ENCODE peak calls at places on chromosome 7, in four cellular contexts. W is CD8-positive, alpha-beta memory T cell; O is fibroblast of lung; F is thoracic aorta. Q is an unnamed sample.

GRCh38 chr7:80361948-80362347 is 149.9 kb downstream of the GNAT3 start:
- DNase-seq in W (no peak), O (peak), F (no peak), Q (no peak)

GRCh38 chr7:108973075-108973474 is 403.4 kb downstream of the DNAJB9 start:
- DNase-seq in W (no peak), O (peak), F (no peak), Q (no peak)

GRCh38 chr7:6725003-6725402 is 18.3 kb upstream of the ZNF12 start:
- DNase-seq in W (no peak), O (no peak), F (no peak), Q (no peak)

GRCh38 chr7:95874541-95875265 is 102.3 kb downstream of the DYNC1I1 start:
- DNase-seq in W (no peak), O (no peak), F (no peak), Q (no peak)

GRCh38 chr7:51160990-51161615 is 155.5 kb downstream of the COBL start:
- DNase-seq in W (peak), O (peak), F (no peak), Q (peak)

GRCh38 chr7:7181519-7182155 is 707 bp upstream of the C1GALT1 start:
- DNase-seq in W (peak), O (peak), F (no peak), Q (no peak)

GRCh38 chr7:130274983-130275649 is 8.5 kb downstream of the CPA2 start:
- DNase-seq in W (no peak), O (no peak), F (no peak), Q (no peak)

GRCh38 chr7:152636436-152636835 is 39.5 kb downstream of the XRCC2 start:
- DNase-seq in W (no peak), O (no peak), F (no peak), Q (no peak)

GRCh38 chr7:82595176-82595575 is 151.6 kb upstream of the CACNA2D1 start:
- DNase-seq in W (no peak), O (peak), F (no peak), Q (no peak)

GRCh38 chr7:99563650-99564049 is 5.2 kb downstream of the ZNF655 start:
- DNase-seq in W (no peak), O (peak), F (no peak), Q (no peak)

GRCh38 chr7:34430456-34430855 is 227.6 kb upstream of the NPSR1 start:
- DNase-seq in W (no peak), O (peak), F (no peak), Q (peak)

GRCh38 chr7:34425194-34425593 is 232.8 kb upstream of the NPSR1 start:
- DNase-seq in W (no peak), O (no peak), F (no peak), Q (no peak)

GRCh38 chr7:34425631-34426384 is 232.2 kb upstream of the NPSR1 start:
- DNase-seq in W (no peak), O (no peak), F (no peak), Q (no peak)
- H3K4me3 ChIP-seq in W (no peak), O (no peak), F (no peak), Q (no peak)

GRCh38 chr7:153891990-153892389 is 160.2 kb upstream of the DPP6 start:
- DNase-seq in W (no peak), O (no peak), F (no peak), Q (no peak)

GRCh38 chr7:153887756-153888591 is 164.2 kb upstream of the DPP6 start:
- DNase-seq in W (no peak), O (no peak), F (no peak), Q (no peak)

GRCh38 chr7:153886506-153887391 is 165.4 kb upstream of the DPP6 start:
- DNase-seq in W (no peak), O (no peak), F (no peak), Q (no peak)

GRCh38 chr7:153886121-153886505 is 166.1 kb upstream of the DPP6 start:
- DNase-seq in W (no peak), O (no peak), F (no peak), Q (no peak)
- H3K4me3 ChIP-seq in W (no peak), O (no peak), F (no peak), Q (no peak)

GRCh38 chr7:100888988-100889760 is at the start of gene UFSP1:
- DNase-seq in W (no peak), O (no peak), F (no peak), Q (no peak)

GRCh38 chr7:100887186-100887954 is 2.1 kb downstream of the UFSP1 start:
- DNase-seq in W (peak), O (no peak), F (no peak), Q (no peak)

GRCh38 chr7:100888529-100888987 is 957 bp downstream of the UFSP1 start:
- DNase-seq in W (no peak), O (no peak), F (no peak), Q (no peak)

GRCh38 chr7:100886936-100887185 is 2.7 kb downstream of the UFSP1 start:
- DNase-seq in W (no peak), O (no peak), F (no peak), Q (no peak)

DNA sequence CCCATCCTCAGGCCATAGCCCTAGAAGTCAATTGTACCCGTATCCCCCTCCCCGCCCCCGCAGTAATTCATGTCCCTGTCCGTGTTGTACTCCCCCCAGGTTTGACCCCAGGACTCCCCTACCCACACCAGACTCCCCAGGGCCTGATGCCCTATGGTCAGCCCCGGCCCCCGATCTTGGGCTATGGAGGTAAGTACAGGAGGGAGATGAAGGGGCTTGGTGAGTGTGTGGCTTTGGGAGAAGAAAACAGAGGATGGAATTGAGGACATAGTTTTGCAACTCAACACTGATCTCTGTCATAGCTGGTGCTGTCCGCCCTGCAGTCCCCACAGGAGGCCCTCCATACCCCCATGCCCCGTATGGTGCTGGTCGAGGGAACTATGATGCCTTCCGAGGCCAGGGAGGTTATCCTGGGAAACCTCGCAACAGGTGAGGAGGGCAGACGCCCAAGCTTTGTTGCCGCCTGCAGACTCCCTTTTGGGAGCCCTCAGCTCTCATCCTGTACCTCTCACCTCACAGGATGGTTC is 1.5 kb downstream of the UFSP1 start:
- DNase-seq in W (no peak), O (no peak), F (no peak), Q (no peak)
- H3K4me3 ChIP-seq in W (peak), O (peak), F (no peak), Q (no peak)

DNA sequence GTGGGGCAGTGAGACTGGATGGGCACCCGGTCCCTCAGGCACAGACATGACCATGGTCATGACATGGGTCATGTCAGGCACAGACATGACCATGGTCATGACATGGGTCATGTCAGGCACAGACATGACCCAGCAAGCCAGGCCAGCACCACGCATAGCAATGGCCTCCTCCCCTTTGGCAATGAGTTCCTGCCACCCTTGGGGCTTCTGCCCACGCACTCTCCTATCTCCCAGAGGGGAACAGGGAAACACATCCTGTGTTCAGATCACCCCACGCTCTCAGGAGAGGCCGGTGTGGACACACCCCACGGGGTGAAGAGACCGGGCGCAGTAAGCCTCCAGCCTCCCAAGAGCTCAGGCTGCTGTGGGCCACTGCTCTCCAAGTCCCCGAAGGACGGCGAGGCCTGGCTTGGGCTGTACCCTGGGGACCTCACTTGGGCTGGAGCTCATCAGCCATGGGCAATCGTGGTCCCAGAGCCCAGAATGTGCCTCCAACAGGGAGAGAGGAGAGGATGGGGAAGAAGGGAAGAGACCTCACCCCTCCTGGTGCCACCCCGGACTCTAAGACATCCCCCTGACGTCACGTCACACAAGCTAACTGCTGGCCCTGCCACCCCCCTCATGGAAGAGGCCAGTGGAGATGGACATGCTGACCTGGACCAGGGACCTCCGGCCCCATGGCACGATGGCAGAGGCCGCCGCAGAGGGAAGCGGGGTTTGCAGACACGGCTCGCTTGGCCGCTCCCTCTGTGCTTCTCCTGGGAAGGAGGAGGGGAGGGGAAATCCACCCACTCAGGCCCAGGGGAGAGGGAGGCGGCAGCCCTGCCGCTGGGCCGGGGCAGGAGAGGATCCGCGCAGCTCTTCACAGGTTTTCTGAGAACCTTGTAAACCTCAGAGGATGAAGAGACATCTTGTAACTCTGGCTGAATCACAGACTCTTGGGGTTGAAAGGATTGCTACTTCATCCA is 269.6 kb downstream of the ELFN1 start:
- DNase-seq in W (no peak), O (no peak), F (no peak), Q (peak)
- H3K4me3 ChIP-seq in W (peak), O (no peak), F (peak), Q (no peak)

DNA sequence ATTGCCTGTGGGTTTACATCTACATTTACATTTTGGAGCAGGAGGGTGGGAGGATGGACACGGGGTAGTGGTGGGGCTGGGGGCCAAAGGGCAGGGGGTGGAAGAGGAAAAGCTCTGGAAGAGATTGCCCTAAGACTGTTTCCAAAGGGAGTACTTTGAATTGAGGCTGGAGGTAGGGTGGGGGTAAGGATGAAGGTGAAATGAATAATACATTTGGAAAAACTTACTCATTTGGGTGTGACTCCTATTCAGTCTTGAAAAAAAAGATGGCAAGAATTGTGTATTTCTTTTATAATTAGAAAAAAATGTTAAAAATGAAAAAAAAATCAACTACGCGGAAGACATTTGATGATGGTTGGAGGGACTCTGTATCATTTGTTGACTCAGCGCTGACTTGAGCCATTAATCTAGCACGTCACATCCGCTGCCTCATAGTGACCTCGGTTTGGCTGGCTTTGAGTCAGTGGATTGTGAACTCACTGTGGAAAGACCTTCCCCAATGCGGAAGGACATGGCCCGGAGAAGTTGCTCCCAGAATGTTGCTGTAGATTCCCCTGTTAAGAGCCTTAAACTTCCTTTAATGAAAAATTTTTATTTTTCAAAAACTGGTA is 2.8 kb downstream of the FAM180A start:
- DNase-seq in W (no peak), O (peak), F (peak), Q (no peak)
- H3K4me3 ChIP-seq in W (no peak), O (peak), F (peak), Q (peak)

GRCh38 chr7:4631664-4632171 is 50.4 kb upstream of the FOXK1 start:
- DNase-seq in W (no peak), O (peak), F (peak), Q (peak)
- H3K4me3 ChIP-seq in W (no peak), O (peak), F (peak), Q (peak)

DNA sequence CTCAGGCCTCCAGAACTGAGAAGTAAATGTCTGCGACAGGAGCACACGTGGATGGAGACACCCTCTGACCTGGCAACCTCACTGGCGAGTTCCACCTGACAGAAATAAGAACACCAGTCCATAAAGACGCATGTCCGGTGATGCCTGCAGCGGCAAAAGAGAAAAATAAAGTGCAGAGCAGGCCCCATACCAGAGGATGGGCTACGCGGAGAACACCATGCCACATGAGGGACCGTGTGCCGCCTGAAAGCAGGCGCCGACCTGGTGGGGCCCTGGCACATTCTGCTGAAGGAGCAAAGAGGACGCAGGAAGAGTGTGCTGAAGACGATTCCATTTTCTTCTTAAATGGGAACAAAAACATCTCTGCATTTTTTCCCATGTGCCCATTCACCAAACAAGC is 105.0 kb downstream of the VIPR2 start:
- DNase-seq in W (no peak), O (no peak), F (no peak), Q (no peak)
- H3K4me3 ChIP-seq in W (no peak), O (no peak), F (no peak), Q (no peak)

GRCh38 chr7:144975882-144976281 is 140.0 kb upstream of the TPK1 start:
- DNase-seq in W (no peak), O (no peak), F (no peak), Q (no peak)
- H3K4me3 ChIP-seq in W (no peak), O (no peak), F (no peak), Q (no peak)

DNA sequence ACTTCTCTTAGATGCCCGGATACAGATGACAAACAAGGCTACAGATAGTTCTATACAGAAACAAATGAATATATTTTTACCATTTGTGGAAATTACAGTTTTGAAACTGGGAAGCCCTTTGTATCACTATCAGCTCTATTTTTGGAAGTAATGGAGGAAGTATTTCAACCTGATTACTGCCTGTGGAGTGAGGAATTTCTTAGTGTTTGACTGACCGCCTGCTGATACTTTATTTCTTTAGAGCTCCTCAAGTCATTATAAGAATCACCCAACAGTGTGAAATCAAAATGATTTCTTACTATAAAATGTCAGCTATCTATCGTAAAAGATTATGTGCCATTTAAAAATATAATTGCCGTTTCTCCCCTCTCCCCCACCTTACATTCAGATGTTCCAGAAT is 290.9 kb downstream of the SDK1 start:
- DNase-seq in W (no peak), O (no peak), F (no peak), Q (no peak)
- H3K4me3 ChIP-seq in W (no peak), O (no peak), F (no peak), Q (no peak)